ENCODE peak calls at places on chromosomes 6 and 20, in ten cellular contexts. H, A, F, P, E, C, Q, Z, I and S are unnamed samples.
A peak's percentile ranks its signal among the peaks of the same experiment; 100 is the strongest.

GRCh38 chr6:1412908-1413307 is 23.5 kb downstream of the FOXF2 start:
- DNase-seq in H (no peak), A (no peak), F (no peak), P (no peak), E (no peak), C (no peak), Q (no peak), Z (no peak), I (no peak), S (no peak)

GRCh38 chr6:131602913-131603312 is 25.1 kb downstream of the MED23 start:
- DNase-seq in H (no peak), A (no peak), F (peak; percentile 84), P (peak; percentile 87), E (peak; percentile 52), C (no peak), Q (no peak), Z (peak; percentile 84), I (no peak), S (no peak)

GRCh38 chr6:137811121-137811911 is 55.7 kb upstream of the TNFAIP3 start:
- DNase-seq in H (no peak), A (no peak), F (peak; percentile 95), P (peak; percentile 77), E (peak; percentile 79), C (peak; percentile 4), Q (no peak), Z (peak; percentile 43), I (peak; percentile 70), S (peak; percentile 70)

GRCh38 chr6:147381734-147382133 is 126.8 kb upstream of the SAMD5 start:
- DNase-seq in H (no peak), A (no peak), F (no peak), P (peak; percentile 61), E (no peak), C (no peak), Q (no peak), Z (peak; percentile 11), I (no peak), S (no peak)

GRCh38 chr6:11854418-11855165 is 76.0 kb upstream of the ADTRP start:
- DNase-seq in H (no peak), A (no peak), F (peak; percentile 81), P (peak; percentile 62), E (peak; percentile 77), C (no peak), Q (no peak), Z (peak; percentile 26), I (no peak), S (no peak)

GRCh38 chr6:141421378-141421777 is 711.3 kb upstream of the GJE1 start:
- DNase-seq in H (no peak), A (no peak), F (peak; percentile 59), P (peak; percentile 54), E (peak; percentile 83), C (no peak), Q (no peak), Z (peak; percentile 36), I (no peak), S (no peak)

GRCh38 chr20:17747431-17747846 is 47.7 kb downstream of the BANF2 start:
- DNase-seq in H (no peak), A (no peak), F (peak; percentile 94), P (peak; percentile 94), E (peak; percentile 65), C (no peak), Q (no peak), Z (peak; percentile 78), I (no peak), S (no peak)

GRCh38 chr6:166369741-166370140 is 13.0 kb downstream of the MPC1 start:
- DNase-seq in H (no peak), A (no peak), F (no peak), P (no peak), E (no peak), C (no peak), Q (no peak), Z (no peak), I (no peak), S (no peak)

GRCh38 chr20:48845000-48845399 is 17.2 kb upstream of the PREX1 start:
- DNase-seq in H (no peak), A (no peak), F (no peak), P (no peak), E (no peak), C (no peak), Q (no peak), Z (no peak), I (no peak), S (no peak)

GRCh38 chr6:77181749-77182148 is 281.5 kb downstream of the HTR1B start:
- DNase-seq in H (no peak), A (no peak), F (no peak), P (no peak), E (no peak), C (no peak), Q (no peak), Z (no peak), I (no peak), S (no peak)

GRCh38 chr6:154347981-154348380 is 8.6 kb downstream of the IPCEF1 start:
- DNase-seq in H (no peak), A (no peak), F (no peak), P (no peak), E (no peak), C (no peak), Q (no peak), Z (no peak), I (no peak), S (no peak)

GRCh38 chr6:218153-219018 is 73.9 kb upstream of the DUSP22 start:
- DNase-seq in H (no peak), A (no peak), F (no peak), P (no peak), E (no peak), C (no peak), Q (no peak), Z (no peak), I (no peak), S (peak; percentile 69)

GRCh38 chr20:33407251-33407650 is 5.9 kb upstream of the CDK5RAP1 start:
- DNase-seq in H (no peak), A (no peak), F (peak; percentile 34), P (no peak), E (no peak), C (no peak), Q (no peak), Z (no peak), I (no peak), S (no peak)